ENCODE peak calls at places on chromosomes 6 and 20, in seven cellular contexts. L is H1, D is HCT116, X is HepG2, R is GM12878, Y is SK-N-SH, U is K562. B is an unnamed sample.
A peak's percentile ranks its signal among the peaks of the same experiment; 100 is the strongest.

GRCh38 chr6:27161946-27162603 is 85.4 kb upstream of the PRSS16 start:
- DNase-seq in L (no peak), R (no peak), U (peak; percentile 53), X (peak; percentile 27), Y (peak; percentile 34), D (peak; percentile 62), B (peak; percentile 66)

GRCh38 chr6:143759666-143760065 is 81.9 kb downstream of the PHACTR2 start:
- DNase-seq in Y (no peak), X (no peak), U (no peak), R (no peak), D (no peak), L (no peak), B (no peak)

GRCh38 chr6:104253236-104253635 is 606.5 kb downstream of the HACE1 start:
- DNase-seq in R (no peak), Y (no peak), L (no peak), X (no peak), D (no peak), U (no peak), B (no peak)

GRCh38 chr6:11675610-11676009 is 103.0 kb downstream of the ADTRP start:
- DNase-seq in X (no peak), Y (no peak), D (no peak), L (no peak), U (no peak), R (no peak), B (no peak)

GRCh38 chr6:15810618-15811017 is 147.8 kb upstream of the DTNBP1 start:
- DNase-seq in L (no peak), Y (no peak), R (no peak), U (no peak), D (no peak), X (no peak), B (no peak)

GRCh38 chr20:16477632-16478031 is 95.6 kb downstream of the KIF16B start:
- DNase-seq in X (peak; percentile 60), R (no peak), D (no peak), L (no peak), U (no peak), Y (no peak), B (no peak)

GRCh38 chr6:30646450-30647038 is 389 bp upstream of the C6orf136 start:
- DNase-seq in R (no peak), Y (peak; percentile 45), D (no peak), U (peak; percentile 60), X (no peak), L (peak; percentile 75), B (no peak)

GRCh38 chr20:23251779-23252178 is 98.8 kb upstream of the NXT1 start:
- DNase-seq in R (no peak), X (no peak), L (no peak), Y (no peak), D (no peak), U (no peak), B (no peak)

GRCh38 chr20:62177307-62177706 is 5.5 kb upstream of the MTG2 start:
- DNase-seq in D (no peak), X (no peak), L (no peak), R (no peak), U (no peak), Y (peak; percentile 86), B (no peak)

GRCh38 chr20:41169791-41170351 is 32.5 kb downstream of the PLCG1 start:
- DNase-seq in R (no peak), Y (no peak), D (no peak), U (no peak), L (no peak), X (no peak), B (no peak)

GRCh38 chr6:45445749-45446454 is 68.2 kb upstream of the SUPT3H start:
- DNase-seq in L (no peak), Y (peak; percentile 1), U (peak; percentile 68), D (peak; percentile 94), R (no peak), X (peak; percentile 98), B (peak; percentile 97)

GRCh38 chr20:42097741-42098140 is 479.6 kb upstream of the CHD6 start:
- DNase-seq in D (no peak), U (no peak), Y (no peak), R (no peak), L (no peak), X (no peak), B (no peak)

GRCh38 chr6:108798672-108799355 is 49.4 kb upstream of the ARMC2 start:
- DNase-seq in L (no peak), U (no peak), Y (peak; percentile 73), D (no peak), R (no peak), X (no peak), B (no peak)

GRCh38 chr6:44315506-44315905 is 2.4 kb upstream of the AARS2 start:
- DNase-seq in L (no peak), D (no peak), X (no peak), U (no peak), R (no peak), Y (no peak), B (no peak)

GRCh38 chr20:48738094-48738398 is 89.8 kb downstream of the PREX1 start:
- DNase-seq in R (no peak), Y (no peak), D (no peak), X (no peak), U (no peak), L (no peak), B (no peak)

GRCh38 chr6:54629132-54629531 is 217.4 kb upstream of the FAM83B start:
- DNase-seq in U (no peak), Y (no peak), R (no peak), X (no peak), L (no peak), D (no peak), B (no peak)

GRCh38 chr6:104957301-104958177 is 632 bp downstream of the LIN28B start:
- DNase-seq in R (no peak), D (no peak), U (peak; percentile 47), Y (no peak), L (peak; percentile 79), X (peak; percentile 16), B (no peak)

GRCh38 chr6:13454286-13455221 is 32.8 kb downstream of the GFOD1 start:
- DNase-seq in X (no peak), D (no peak), Y (peak; percentile 42), R (peak; percentile 56), U (no peak), L (no peak), B (peak; percentile 20)

GRCh38 chr20:29408034-29408695 is 1849.3 kb upstream of the DEFB115 start:
- DNase-seq in U (no peak), D (no peak), X (no peak), Y (peak; percentile 34), L (no peak), R (no peak), B (peak; percentile 36)

GRCh38 chr20:10671850-10672578 is 1.8 kb downstream of the JAG1 start:
- DNase-seq in D (no peak), L (no peak), Y (peak; percentile 48), X (no peak), U (peak; percentile 32), R (no peak), B (peak; percentile 51)
- TF ChIP-seq JUND in D (no peak), L (no peak), Y (no peak), X (no peak), U (no peak), R (no peak), B (no peak)

GRCh38 chr20:58361549-58361948 is 27.5 kb upstream of the VAPB start:
- DNase-seq in X (no peak), Y (no peak), L (no peak), U (no peak), R (no peak), D (no peak), B (no peak)
- TF ChIP-seq JUND in X (no peak), Y (no peak), L (no peak), U (no peak), R (no peak), D (no peak), B (no peak)

GRCh38 chr20:45970646-45971424 is 1.2 kb downstream of the ZNF335 start:
- DNase-seq in Y (peak; percentile 53), L (no peak), D (no peak), R (no peak), X (no peak), U (no peak), B (no peak)
- TF ChIP-seq JUND in Y (no peak), L (no peak), D (no peak), R (no peak), X (no peak), U (no peak), B (no peak)

GRCh38 chr6:111691345-111692225 is 85.9 kb upstream of the TRAF3IP2 start:
- DNase-seq in U (no peak), L (no peak), Y (peak; percentile 76), R (no peak), X (no peak), D (no peak), B (no peak)
- TF ChIP-seq JUND in U (no peak), L (no peak), Y (no peak), R (no peak), X (no peak), D (no peak), B (no peak)

DNA sequence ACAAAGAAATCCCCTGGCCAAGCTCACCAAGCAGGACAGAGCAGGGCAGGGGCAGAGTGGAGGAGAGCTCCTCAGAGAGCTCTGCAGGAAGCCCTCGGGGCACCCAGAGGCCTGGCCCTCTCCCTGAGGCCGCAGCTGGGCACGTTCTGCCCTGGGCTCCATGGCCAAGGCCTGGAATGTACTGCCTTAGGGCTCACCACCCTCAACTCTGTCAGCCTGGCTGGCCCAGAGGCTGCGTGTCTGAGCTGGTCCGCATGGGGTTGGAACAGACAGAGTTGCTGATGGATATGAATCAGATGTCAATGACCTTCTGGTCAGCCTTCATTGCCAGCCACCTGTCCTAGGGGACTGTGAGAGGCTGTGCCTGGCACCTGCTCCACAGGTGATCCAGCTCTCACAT is 33.3 kb upstream of the PCMTD2 start:
- DNase-seq in D (no peak), R (no peak), X (no peak), U (no peak), L (no peak), Y (no peak), B (no peak)
- TF ChIP-seq JUND in D (no peak), R (no peak), X (no peak), U (no peak), L (no peak), Y (no peak), B (no peak)

GRCh38 chr6:23524556-23524955 is 601.5 kb upstream of the NRSN1 start:
- DNase-seq in L (no peak), Y (no peak), U (no peak), D (no peak), X (no peak), R (no peak), B (no peak)
- TF ChIP-seq JUND in L (no peak), Y (no peak), U (no peak), D (no peak), X (no peak), R (no peak), B (no peak)

DNA sequence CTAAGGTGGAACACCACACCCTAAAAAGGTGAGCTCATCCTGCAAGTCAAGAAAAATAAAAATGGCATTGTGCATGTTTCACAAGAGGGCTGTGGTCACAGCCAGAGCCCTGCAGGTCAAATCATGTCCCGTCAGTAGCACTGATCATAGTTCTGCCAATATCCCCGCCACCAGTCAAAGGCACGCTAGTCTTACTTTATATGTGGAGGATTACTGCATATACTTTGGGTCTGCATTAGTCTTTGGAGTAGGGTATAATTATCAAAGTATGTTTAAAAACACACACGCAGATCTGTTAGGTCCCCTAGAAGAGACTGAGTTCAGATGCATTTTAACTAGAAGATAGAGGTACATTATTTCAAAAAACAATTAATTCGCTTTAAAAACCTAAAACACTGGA is 1.8 kb downstream of the PERP start:
- DNase-seq in U (no peak), R (no peak), L (no peak), Y (no peak), D (no peak), X (peak; percentile 70), B (no peak)
- TF ChIP-seq JUND in U (no peak), R (no peak), L (no peak), Y (no peak), D (no peak), X (no peak), B (no peak)

B was measured in T47D.